ENCODE peak calls at places on chromosomes 4 and X, in eight cellular contexts. One of them, this sample, is unnamed.
A peak's percentile ranks its signal among the peaks of the same experiment; 100 is the strongest.

GRCh38 chr4:22099896-22100295 is 151.3 kb upstream of the KCNIP4 start:
- DNase-seq in A549: no peak
- DNase-seq in GM12878: no peak
- DNase-seq in endothelial cell of umbilical vein: no peak
- DNase-seq in K562: no peak
- DNase-seq in WTC11: no peak
- DNase-seq in SK-N-SH: no peak
- DNase-seq in H1: no peak
- DNase-seq in this sample: no peak

GRCh38 chrX:97306771-97307470 is 423.2 kb downstream of the RPA4 start:
- DNase-seq in A549: no peak
- DNase-seq in GM12878: no peak
- DNase-seq in endothelial cell of umbilical vein: no peak
- DNase-seq in K562: no peak
- DNase-seq in WTC11: no peak
- DNase-seq in SK-N-SH: no peak
- DNase-seq in H1: no peak
- DNase-seq in this sample: no peak

GRCh38 chr4:52635130-52635529 is 24.0 kb downstream of the USP46 start:
- DNase-seq in A549: no peak
- DNase-seq in GM12878: no peak
- DNase-seq in endothelial cell of umbilical vein: no peak
- DNase-seq in K562: no peak
- DNase-seq in WTC11: no peak
- DNase-seq in SK-N-SH: no peak
- DNase-seq in H1: no peak
- DNase-seq in this sample: no peak

GRCh38 chrX:21996872-21997271 is 35.3 kb upstream of the PHEX start:
- DNase-seq in A549: no peak
- DNase-seq in GM12878: no peak
- DNase-seq in endothelial cell of umbilical vein: peak; percentile 17
- DNase-seq in K562: no peak
- DNase-seq in WTC11: no peak
- DNase-seq in SK-N-SH: no peak
- DNase-seq in H1: no peak
- DNase-seq in this sample: peak; percentile 84

GRCh38 chr4:47612116-47613023 is 127.3 kb downstream of the ATP10D start:
- DNase-seq in A549: no peak
- DNase-seq in GM12878: no peak
- DNase-seq in endothelial cell of umbilical vein: no peak
- DNase-seq in K562: no peak
- DNase-seq in WTC11: no peak
- DNase-seq in SK-N-SH: no peak
- DNase-seq in H1: no peak
- DNase-seq in this sample: no peak

GRCh38 chr4:109298279-109299010 is 4.0 kb downstream of the COL25A1 start:
- DNase-seq in A549: no peak
- DNase-seq in GM12878: no peak
- DNase-seq in endothelial cell of umbilical vein: peak; percentile 25
- DNase-seq in K562: peak; percentile 36
- DNase-seq in WTC11: no peak
- DNase-seq in SK-N-SH: peak; percentile 27
- DNase-seq in H1: no peak
- DNase-seq in this sample: no peak

GRCh38 chr4:176789955-176790354 is 2.8 kb downstream of the VEGFC start:
- DNase-seq in A549: no peak
- DNase-seq in GM12878: no peak
- DNase-seq in endothelial cell of umbilical vein: peak; percentile 81
- DNase-seq in K562: peak; percentile 3
- DNase-seq in WTC11: no peak
- DNase-seq in SK-N-SH: peak; percentile 53
- DNase-seq in H1: no peak
- DNase-seq in this sample: peak; percentile 40

GRCh38 chrX:45138525-45138924 is 62.2 kb downstream of the DIPK2B start:
- DNase-seq in A549: no peak
- DNase-seq in GM12878: no peak
- DNase-seq in endothelial cell of umbilical vein: no peak
- DNase-seq in K562: no peak
- DNase-seq in WTC11: no peak
- DNase-seq in SK-N-SH: no peak
- DNase-seq in H1: no peak
- DNase-seq in this sample: no peak

GRCh38 chr4:69116645-69117321 is 20.5 kb downstream of the UGT2B7 start:
- DNase-seq in A549: no peak
- DNase-seq in GM12878: no peak
- DNase-seq in endothelial cell of umbilical vein: peak; percentile 44
- DNase-seq in K562: no peak
- DNase-seq in WTC11: no peak
- DNase-seq in SK-N-SH: no peak
- DNase-seq in H1: no peak
- DNase-seq in this sample: no peak

GRCh38 chr4:119873794-119874325 is 192.8 kb downstream of the MAD2L1 start:
- DNase-seq in A549: no peak
- DNase-seq in GM12878: no peak
- DNase-seq in endothelial cell of umbilical vein: no peak
- DNase-seq in K562: no peak
- DNase-seq in WTC11: no peak
- DNase-seq in SK-N-SH: no peak
- DNase-seq in H1: no peak
- DNase-seq in this sample: no peak

GRCh38 chrX:73561791-73562190 is 1.2 kb upstream of the CHIC1 start:
- DNase-seq in A549: no peak
- DNase-seq in GM12878: no peak
- DNase-seq in endothelial cell of umbilical vein: no peak
- DNase-seq in K562: no peak
- DNase-seq in WTC11: no peak
- DNase-seq in SK-N-SH: no peak
- DNase-seq in H1: no peak
- DNase-seq in this sample: no peak

GRCh38 chrX:104921606-104922205 is 298.8 kb downstream of the TEX13A start:
- DNase-seq in A549: no peak
- DNase-seq in GM12878: no peak
- DNase-seq in endothelial cell of umbilical vein: no peak
- DNase-seq in K562: no peak
- DNase-seq in WTC11: no peak
- DNase-seq in SK-N-SH: no peak
- DNase-seq in H1: no peak
- DNase-seq in this sample: peak; percentile 0

GRCh38 chrX:127207326-127207725 is 387.8 kb downstream of the PRR32 start:
- DNase-seq in A549: no peak
- DNase-seq in GM12878: no peak
- DNase-seq in endothelial cell of umbilical vein: no peak
- DNase-seq in K562: no peak
- DNase-seq in WTC11: peak; percentile 5
- DNase-seq in SK-N-SH: no peak
- DNase-seq in H1: no peak
- DNase-seq in this sample: no peak

GRCh38 chr4:141853091-141853734 is 216.8 kb downstream of the IL15 start:
- DNase-seq in A549: no peak
- DNase-seq in GM12878: no peak
- DNase-seq in endothelial cell of umbilical vein: no peak
- DNase-seq in K562: no peak
- DNase-seq in WTC11: no peak
- DNase-seq in SK-N-SH: no peak
- DNase-seq in H1: no peak
- DNase-seq in this sample: no peak

GRCh38 chrX:31266172-31267076 is 194.6 kb upstream of the FTHL17 start:
- DNase-seq in A549: no peak
- DNase-seq in GM12878: no peak
- DNase-seq in endothelial cell of umbilical vein: peak; percentile 53
- DNase-seq in K562: peak; percentile 42
- DNase-seq in WTC11: peak; percentile 63
- DNase-seq in SK-N-SH: peak; percentile 79
- DNase-seq in H1: no peak
- DNase-seq in this sample: no peak

DNA sequence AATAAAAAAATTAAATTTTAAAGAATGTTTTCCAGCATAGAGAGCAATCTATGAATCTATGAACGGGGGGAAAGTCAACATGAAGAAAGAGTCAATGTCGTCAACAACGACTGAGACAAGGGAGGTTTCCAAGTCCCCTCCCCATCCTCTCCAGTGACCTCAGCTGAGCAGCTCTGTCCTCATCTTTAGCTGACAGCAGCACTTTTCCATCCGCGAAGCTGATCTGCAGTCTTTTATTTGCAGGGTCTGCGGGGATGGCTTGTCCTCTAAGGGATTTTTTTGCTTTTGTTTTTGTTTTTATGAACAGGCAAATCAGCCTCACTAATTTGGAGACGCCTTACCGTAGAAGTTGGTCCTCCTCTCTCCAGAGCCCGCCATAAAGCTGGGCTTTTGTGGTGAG is 46.5 kb downstream of the PRKX start:
- DNase-seq in A549: no peak
- DNase-seq in GM12878: no peak
- DNase-seq in endothelial cell of umbilical vein: no peak
- DNase-seq in K562: no peak
- DNase-seq in WTC11: no peak
- DNase-seq in SK-N-SH: no peak
- DNase-seq in H1: no peak
- DNase-seq in this sample: no peak
- TF ChIP-seq CTCF in A549: no peak
- TF ChIP-seq CTCF in GM12878: no peak
- TF ChIP-seq CTCF in endothelial cell of umbilical vein: no peak
- TF ChIP-seq CTCF in K562: no peak
- TF ChIP-seq CTCF in WTC11: no peak
- TF ChIP-seq CTCF in SK-N-SH: no peak
- TF ChIP-seq CTCF in H1: no peak
- TF ChIP-seq CTCF in this sample: no peak

DNA sequence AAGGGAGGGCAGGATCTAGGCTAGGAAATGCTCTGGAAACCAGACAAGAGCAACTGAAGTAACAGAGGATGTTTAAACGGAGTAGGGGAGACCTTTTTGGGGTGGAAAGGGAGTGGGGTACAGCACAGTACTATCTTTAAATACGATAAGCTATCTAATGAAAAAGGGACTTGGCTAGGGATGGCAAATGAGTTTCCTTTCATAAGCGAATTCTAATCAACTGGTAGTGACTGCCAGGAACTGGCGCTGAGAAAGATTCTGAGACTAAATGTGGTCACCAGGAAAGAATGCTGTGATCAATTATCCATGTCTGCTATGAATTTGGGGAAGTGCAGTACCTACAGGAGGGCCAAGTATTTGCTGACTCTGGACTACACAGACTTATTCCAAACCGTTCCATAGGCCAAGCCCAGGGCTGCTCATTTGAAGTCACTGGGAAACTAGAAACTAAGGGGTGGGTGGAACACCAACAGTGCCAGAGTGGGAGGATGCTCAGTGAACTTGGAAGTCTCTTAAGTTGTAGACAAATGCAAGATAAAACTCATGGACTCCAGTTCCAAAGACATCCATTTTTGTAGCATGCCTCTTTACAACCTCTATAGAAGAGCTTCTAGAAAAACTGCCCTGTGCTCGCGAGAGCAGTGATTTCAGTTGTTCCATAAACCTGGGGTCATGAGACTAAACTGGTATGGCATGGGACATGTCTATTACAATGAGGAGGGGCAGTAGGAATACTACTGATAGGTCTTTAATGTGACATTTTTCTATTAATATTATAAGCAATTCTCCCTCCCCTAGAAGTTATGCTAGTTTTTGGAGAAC is 2.0 kb downstream of the TRAPPC2 start:
- DNase-seq in A549: no peak
- DNase-seq in GM12878: no peak
- DNase-seq in endothelial cell of umbilical vein: no peak
- DNase-seq in K562: no peak
- DNase-seq in WTC11: no peak
- DNase-seq in SK-N-SH: no peak
- DNase-seq in H1: no peak
- DNase-seq in this sample: no peak
- TF ChIP-seq MAX in A549: no peak
- TF ChIP-seq MAX in GM12878: no peak
- TF ChIP-seq MAX in endothelial cell of umbilical vein: no peak
- TF ChIP-seq MAX in K562: no peak
- TF ChIP-seq MAX in WTC11: no peak
- TF ChIP-seq MAX in SK-N-SH: no peak
- TF ChIP-seq MAX in H1: no peak
- TF ChIP-seq MAX in this sample: no peak

GRCh38 chr4:139301821-139302611 is at the start of gene NDUFC1:
- DNase-seq in A549: peak; percentile 58
- DNase-seq in GM12878: peak; percentile 41
- DNase-seq in endothelial cell of umbilical vein: peak; percentile 65
- DNase-seq in K562: peak; percentile 69
- DNase-seq in WTC11: peak; percentile 45
- DNase-seq in SK-N-SH: peak; percentile 74
- DNase-seq in H1: no peak
- DNase-seq in this sample: peak; percentile 79
- TF ChIP-seq CTCF in A549: no peak
- TF ChIP-seq CTCF in GM12878: no peak
- TF ChIP-seq CTCF in endothelial cell of umbilical vein: peak; percentile 48
- TF ChIP-seq CTCF in K562: peak; percentile 6
- TF ChIP-seq CTCF in WTC11: no peak
- TF ChIP-seq CTCF in SK-N-SH: peak; percentile 39
- TF ChIP-seq CTCF in H1: no peak
- TF ChIP-seq CTCF in this sample: no peak

GRCh38 chr4:2808001-2808400 is 15.1 kb downstream of the SH3BP2 start:
- DNase-seq in A549: no peak
- DNase-seq in GM12878: no peak
- DNase-seq in endothelial cell of umbilical vein: no peak
- DNase-seq in K562: no peak
- DNase-seq in WTC11: no peak
- DNase-seq in SK-N-SH: no peak
- DNase-seq in H1: no peak
- DNase-seq in this sample: no peak

GRCh38 chr4:2805712-2806391 is 13.0 kb downstream of the SH3BP2 start:
- DNase-seq in A549: no peak
- DNase-seq in GM12878: no peak
- DNase-seq in endothelial cell of umbilical vein: peak; percentile 43
- DNase-seq in K562: no peak
- DNase-seq in WTC11: no peak
- DNase-seq in SK-N-SH: no peak
- DNase-seq in H1: no peak
- DNase-seq in this sample: no peak

GRCh38 chr4:2809610-2810180 is 16.8 kb downstream of the SH3BP2 start:
- DNase-seq in A549: no peak
- DNase-seq in GM12878: no peak
- DNase-seq in endothelial cell of umbilical vein: no peak
- DNase-seq in K562: no peak
- DNase-seq in WTC11: no peak
- DNase-seq in SK-N-SH: no peak
- DNase-seq in H1: no peak
- DNase-seq in this sample: no peak

GRCh38 chr4:2806392-2807355 is 13.8 kb downstream of the SH3BP2 start:
- DNase-seq in A549: no peak
- DNase-seq in GM12878: no peak
- DNase-seq in endothelial cell of umbilical vein: peak; percentile 62
- DNase-seq in K562: no peak
- DNase-seq in WTC11: no peak
- DNase-seq in SK-N-SH: peak; percentile 52
- DNase-seq in H1: no peak
- DNase-seq in this sample: no peak

DNA sequence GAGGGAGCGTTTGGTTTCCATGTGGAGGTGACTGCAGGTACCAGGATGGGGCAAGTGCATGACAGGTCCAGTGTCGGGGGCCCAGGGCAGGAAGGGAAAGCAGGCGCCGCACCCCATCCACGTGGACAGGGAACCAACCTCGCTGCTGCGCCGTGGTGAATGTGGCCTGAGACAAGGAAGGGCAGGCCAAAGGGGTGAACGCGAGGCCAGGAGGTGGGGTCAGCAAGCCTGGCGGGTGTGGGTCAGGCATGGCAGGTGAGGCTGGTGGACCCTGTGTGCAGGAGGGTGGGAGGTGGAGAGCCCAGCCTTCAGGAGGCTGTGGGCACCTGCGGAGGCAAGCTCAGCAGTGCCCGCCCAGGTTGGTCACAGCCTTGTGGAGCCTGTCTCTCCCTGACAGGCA is 14.7 kb downstream of the SH3BP2 start:
- DNase-seq in A549: no peak
- DNase-seq in GM12878: no peak
- DNase-seq in endothelial cell of umbilical vein: no peak
- DNase-seq in K562: no peak
- DNase-seq in WTC11: no peak
- DNase-seq in SK-N-SH: no peak
- DNase-seq in H1: no peak
- DNase-seq in this sample: no peak
- TF ChIP-seq MAX in A549: no peak
- TF ChIP-seq MAX in GM12878: no peak
- TF ChIP-seq MAX in endothelial cell of umbilical vein: no peak
- TF ChIP-seq MAX in K562: no peak
- TF ChIP-seq MAX in WTC11: no peak
- TF ChIP-seq MAX in SK-N-SH: no peak
- TF ChIP-seq MAX in H1: no peak
- TF ChIP-seq MAX in this sample: no peak